ENCODE peak calls at places on chromosomes 6 and 20, in seven cellular contexts. Y is mesenchymal stem cell, O is mesendoderm, H is H1, D is IMR-90, Z is H9, L is trophoblast cell. V is an unnamed sample.

GRCh38 chr6:82484737-82485650 is 121.4 kb downstream of the TPBG start:
- DNase-seq in Y (no peak), O (no peak), H (no peak), D (no peak), Z (no peak), L (peak; percentile 40), V (no peak)

GRCh38 chr6:137776786-137777185 is 90.3 kb upstream of the TNFAIP3 start:
- DNase-seq in Y (peak; percentile 91), O (no peak), H (no peak), D (peak; percentile 73), Z (no peak), L (peak; percentile 87), V (no peak)

GRCh38 chr6:108710046-108710445 is 138.2 kb upstream of the ARMC2 start:
- DNase-seq in Y (no peak), O (no peak), H (no peak), D (no peak), Z (no peak), L (no peak), V (no peak)

GRCh38 chr6:27986928-27987725 is 30.1 kb downstream of the OR2B6 start:
- DNase-seq in Y (no peak), O (no peak), H (no peak), D (peak; percentile 0), Z (no peak), L (peak; percentile 46), V (no peak)

GRCh38 chr6:75208564-75209431 is 2.9 kb upstream of the COL12A1 start:
- DNase-seq in Y (peak; percentile 90), O (peak; percentile 91), H (no peak), D (peak; percentile 77), Z (peak; percentile 90), L (peak; percentile 94), V (peak; percentile 86)

GRCh38 chr6:46684771-46685170 is 2.9 kb upstream of the TDRD6 start:
- DNase-seq in Y (peak; percentile 44), O (no peak), H (no peak), D (peak; percentile 44), Z (no peak), L (peak; percentile 70), V (no peak)

GRCh38 chr6:166743925-166744653 is 117.0 kb upstream of the RPS6KA2 start:
- DNase-seq in Y (no peak), O (no peak), H (no peak), D (peak; percentile 13), Z (no peak), L (peak; percentile 34), V (no peak)

GRCh38 chr20:33702861-33703260 is 16.7 kb upstream of the E2F1 start:
- DNase-seq in Y (no peak), O (no peak), H (no peak), D (no peak), Z (no peak), L (no peak), V (no peak)

GRCh38 chr20:768426-768978 is at the start of gene SLC52A3:
- DNase-seq in Y (no peak), O (peak; percentile 83), H (peak; percentile 27), D (no peak), Z (peak; percentile 86), L (peak; percentile 33), V (no peak)

GRCh38 chr6:143762126-143762525 is 81.0 kb upstream of the LTV1 start:
- DNase-seq in Y (no peak), O (no peak), H (no peak), D (peak; percentile 13), Z (no peak), L (no peak), V (no peak)

GRCh38 chr6:39602590-39603319 is 122.5 kb downstream of the KIF6 start:
- DNase-seq in Y (no peak), O (no peak), H (no peak), D (no peak), Z (no peak), L (peak; percentile 84), V (no peak)

GRCh38 chr20:535958-536357 is 7.6 kb downstream of the CSNK2A1 start:
- DNase-seq in Y (no peak), O (no peak), H (no peak), D (no peak), Z (no peak), L (no peak), V (no peak)

GRCh38 chr6:81169166-81169565 is 583.3 kb downstream of the TENT5A start:
- DNase-seq in Y (peak; percentile 60), O (no peak), H (no peak), D (no peak), Z (no peak), L (no peak), V (peak; percentile 1)

GRCh38 chr6:136365781-136366354 is 76.2 kb upstream of the BCLAF1 start:
- DNase-seq in Y (no peak), O (no peak), H (no peak), D (peak; percentile 4), Z (no peak), L (peak; percentile 2), V (no peak)

GRCh38 chr6:4608361-4609115 is 167.7 kb upstream of the CDYL start:
- DNase-seq in Y (no peak), O (no peak), H (no peak), D (no peak), Z (no peak), L (no peak), V (no peak)

GRCh38 chr20:38811769-38812168 is 6.3 kb downstream of the PPP1R16B start:
- DNase-seq in Y (no peak), O (no peak), H (no peak), D (no peak), Z (no peak), L (no peak), V (no peak)

GRCh38 chr20:14319704-14320103 is 17.7 kb downstream of the FLRT3 start:
- DNase-seq in Y (no peak), O (no peak), H (no peak), D (no peak), Z (no peak), L (no peak), V (no peak)

GRCh38 chr6:148980234-148980633 is 233.4 kb downstream of the UST start:
- DNase-seq in Y (no peak), O (peak; percentile 64), H (no peak), D (peak; percentile 24), Z (no peak), L (no peak), V (no peak)

GRCh38 chr6:106886922-106887797 is 87.4 kb downstream of the CD24 start:
- DNase-seq in Y (no peak), O (peak; percentile 53), H (no peak), D (no peak), Z (no peak), L (no peak), V (peak; percentile 24)

GRCh38 chr6:128097019-128097418 is 196.2 kb upstream of the THEMIS start:
- DNase-seq in Y (no peak), O (no peak), H (no peak), D (no peak), Z (no peak), L (no peak), V (no peak)

GRCh38 chr6:31768717-31769257 is 6.3 kb downstream of the SAPCD1 start:
- DNase-seq in Y (no peak), O (no peak), H (no peak), D (no peak), Z (no peak), L (no peak), V (no peak)

GRCh38 chr6:4664117-4664626 is 112.0 kb upstream of the CDYL start:
- DNase-seq in Y (peak; percentile 37), O (no peak), H (no peak), D (peak; percentile 92), Z (no peak), L (peak; percentile 52), V (no peak)

GRCh38 chr20:2408111-2408510 is 27.4 kb downstream of the TGM6 start:
- DNase-seq in Y (no peak), O (no peak), H (no peak), D (no peak), Z (no peak), L (no peak), V (no peak)

DNA sequence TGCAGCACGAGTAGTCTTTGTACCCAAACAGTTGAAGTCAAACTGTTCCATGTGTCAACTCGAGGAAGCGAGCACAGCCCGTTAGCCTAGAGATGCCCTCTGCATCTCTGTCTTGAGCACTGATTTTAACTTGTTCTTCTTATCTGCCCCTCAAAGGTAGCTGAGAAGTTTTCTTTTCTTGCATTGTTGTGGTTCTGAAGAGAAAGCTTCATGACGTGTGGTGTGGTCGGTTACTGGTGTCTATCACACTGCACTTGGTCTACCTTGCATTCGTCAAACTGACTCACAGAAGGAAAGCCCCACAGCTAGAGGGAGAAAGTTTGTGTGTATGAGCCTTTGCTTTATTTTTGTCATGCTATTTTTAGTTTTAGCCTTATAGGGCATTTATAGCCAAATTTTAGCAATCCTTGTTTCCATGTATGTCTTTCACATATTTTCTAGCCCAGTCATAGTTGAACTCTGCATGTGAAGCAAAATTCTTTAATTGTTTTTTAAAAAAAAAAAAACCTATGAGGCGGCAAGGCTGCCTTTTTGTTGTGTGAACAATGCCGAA is 115.1 kb downstream of the JAG1 start:
- DNase-seq in Y (peak; percentile 92), O (peak; percentile 29), H (no peak), D (peak; percentile 99), Z (no peak), L (peak; percentile 21), V (no peak)
- H3K23ac ChIP-seq in Y (no peak overlapping the region), O (no peak overlapping the region), H (no peak overlapping the region), D (peak overlapping the region; percentile 73), Z (no peak overlapping the region), L (no peak overlapping the region), V (no peak overlapping the region)

GRCh38 chr20:51393566-51393965 is 149.0 kb downstream of the NFATC2 start:
- DNase-seq in Y (no peak), O (peak; percentile 42), H (no peak), D (no peak), Z (no peak), L (no peak), V (no peak)
- H3K23ac ChIP-seq in Y (no peak overlapping the region), O (no peak overlapping the region), H (no peak overlapping the region), D (no peak overlapping the region), Z (no peak overlapping the region), L (no peak overlapping the region), V (no peak overlapping the region)

DNA sequence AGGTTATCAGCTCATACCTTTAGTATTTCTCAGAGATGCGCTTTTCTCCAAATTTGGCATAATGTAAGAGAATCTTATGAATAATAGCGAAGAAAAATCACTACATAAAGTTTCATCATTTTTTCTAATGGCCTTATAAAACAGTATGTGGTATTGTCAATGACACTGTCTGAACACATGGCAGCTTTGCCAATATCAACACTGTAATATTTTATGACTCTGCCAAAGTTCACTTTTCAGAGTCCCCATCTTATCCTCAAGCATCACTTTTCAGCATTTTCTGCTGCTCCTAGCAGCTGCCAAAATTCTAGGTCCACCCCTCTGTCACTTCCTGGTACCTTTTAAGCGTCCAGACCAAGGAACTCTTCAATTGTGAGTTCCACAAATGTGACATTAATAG is 171.5 kb upstream of the C6orf118 start:
- DNase-seq in Y (no peak), O (no peak), H (no peak), D (no peak), Z (no peak), L (no peak), V (no peak)
- H3K23ac ChIP-seq in Y (no peak overlapping the region), O (no peak overlapping the region), H (no peak overlapping the region), D (no peak overlapping the region), Z (no peak overlapping the region), L (no peak overlapping the region), V (no peak overlapping the region)

DNA sequence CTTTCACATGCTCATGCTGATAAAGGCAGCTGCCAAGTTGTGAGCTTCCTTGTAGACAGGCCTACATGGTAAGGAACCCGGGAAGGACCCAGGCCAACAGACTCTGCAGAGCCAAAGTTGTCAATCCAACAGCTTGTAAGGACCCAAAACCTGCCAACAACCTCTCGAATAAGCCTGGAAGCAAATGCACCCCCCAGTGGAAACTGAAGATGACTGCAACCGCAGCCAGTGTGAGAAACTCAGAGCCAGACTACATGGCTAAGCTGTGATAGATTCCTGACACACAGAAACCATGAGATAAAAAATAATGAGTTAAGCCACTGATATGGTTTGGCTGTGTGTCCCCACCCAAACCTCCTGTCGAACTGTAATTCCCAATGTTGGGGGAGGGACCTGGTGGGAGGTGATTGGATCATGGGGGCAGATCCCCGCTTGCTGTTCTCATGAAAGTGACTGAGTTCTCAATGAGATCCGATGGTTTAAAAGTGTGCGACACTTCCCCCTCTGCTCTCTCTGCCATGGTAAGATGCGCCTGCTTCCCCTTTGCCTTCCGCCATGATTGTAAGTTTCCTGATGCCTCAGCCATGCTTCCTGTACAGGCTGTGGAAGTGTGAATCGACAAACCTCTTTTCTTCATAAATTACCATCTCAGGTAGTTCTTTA is 18.8 kb upstream of the CLPSL2 start:
- DNase-seq in Y (peak; percentile 52), O (peak; percentile 89), H (no peak), D (peak; percentile 28), Z (peak; percentile 80), L (no peak), V (no peak)
- H3K23ac ChIP-seq in Y (no peak overlapping the region), O (no peak overlapping the region), H (no peak overlapping the region), D (no peak overlapping the region), Z (no peak overlapping the region), L (no peak overlapping the region), V (no peak overlapping the region)